ENCODE peak calls at places on chromosomes 12 and 14, in four cellular contexts. X, L, D and T are unnamed samples.

GRCh38 chr14:30874999-30875787 is 834 bp downstream of the COCH start:
- DNase-seq in X (peak), L (no peak), D (no peak), T (no peak)

GRCh38 chr14:34912182-34912581 is 37.0 kb upstream of the BAZ1A start:
- DNase-seq in X (no peak), L (no peak), D (peak), T (no peak)

GRCh38 chr12:20366776-20367409 is 1.4 kb upstream of the PDE3A start:
- DNase-seq in X (no peak), L (no peak), D (no peak), T (no peak)

GRCh38 chr12:19439059-19440018 is at the start of gene AEBP2:
- DNase-seq in X (peak), L (peak), D (peak), T (peak)

GRCh38 chr14:88993946-88994345 is 169.5 kb downstream of the TTC8 start:
- DNase-seq in X (no peak), L (no peak), D (no peak), T (no peak)

GRCh38 chr14:91153360-91153759 is 39.5 kb downstream of the DGLUCY start:
- DNase-seq in X (no peak), L (no peak), D (no peak), T (no peak)

GRCh38 chr12:80216890-80217559 is 117.7 kb downstream of the OTOGL start:
- DNase-seq in X (no peak), L (no peak), D (no peak), T (no peak)

GRCh38 chr12:31820832-31821231 is 92.0 kb upstream of the AMN1 start:
- DNase-seq in X (no peak), L (no peak), D (no peak), T (no peak)

GRCh38 chr12:65430571-65431306 is 152.3 kb downstream of the MSRB3 start:
- DNase-seq in X (no peak), L (no peak), D (peak), T (peak)
- TF ChIP-seq FOSL1 in X (no peak), L (no peak), D (no peak), T (peak)

DNA sequence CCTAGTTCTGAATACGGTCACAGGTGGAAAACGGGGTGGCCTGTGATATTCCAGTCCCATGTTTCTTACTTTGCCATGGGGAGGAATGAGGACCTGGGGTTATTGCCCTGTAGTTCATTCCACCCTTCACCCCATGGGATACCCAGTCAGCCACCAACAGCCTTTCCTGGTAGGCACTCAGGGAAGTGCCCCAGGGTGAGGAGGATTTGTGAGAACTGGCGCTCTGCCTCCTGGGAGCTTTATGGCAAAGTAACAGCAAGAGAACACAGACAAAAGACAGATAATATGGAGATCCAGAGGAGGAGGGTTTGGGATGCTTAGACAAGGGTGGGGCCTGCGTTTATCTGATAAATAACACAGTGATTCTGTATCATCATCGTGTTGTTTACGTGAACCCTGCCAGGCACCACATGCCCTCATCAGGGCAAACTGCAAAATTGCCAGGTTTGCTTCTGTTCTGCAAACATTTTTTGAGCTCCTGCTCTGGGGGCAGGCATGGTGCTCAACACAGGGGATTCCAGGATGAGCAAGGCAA is 223.5 kb downstream of the SLC41A2 start:
- DNase-seq in X (no peak), L (no peak), D (no peak), T (no peak)
- TF ChIP-seq CTCF in X (no peak), L (no peak), D (no peak), T (no peak)

GRCh38 chr12:121697093-121697698 is 15.4 kb upstream of the TMEM120B start:
- DNase-seq in X (peak), L (no peak), D (peak), T (peak)
- TF ChIP-seq FOSL1 in X (no peak), L (no peak), D (no peak), T (no peak)

GRCh38 chr14:32073537-32074189 is 3.4 kb upstream of the ARHGAP5 start:
- DNase-seq in X (peak), L (no peak), D (peak), T (peak)

GRCh38 chr14:32074887-32075572 is 2.1 kb upstream of the ARHGAP5 start:
- DNase-seq in X (no peak), L (no peak), D (peak), T (no peak)

GRCh38 chr14:32072701-32073100 is 4.4 kb upstream of the ARHGAP5 start:
- DNase-seq in X (no peak), L (no peak), D (no peak), T (no peak)

GRCh38 chr14:32068708-32069107 is 8.4 kb upstream of the ARHGAP5 start:
- DNase-seq in X (no peak), L (no peak), D (no peak), T (no peak)

GRCh38 chr14:32070282-32070681 is 6.8 kb upstream of the ARHGAP5 start:
- DNase-seq in X (no peak), L (no peak), D (no peak), T (no peak)
- TF ChIP-seq CTCF in X (no peak), L (no peak), D (no peak), T (no peak)

GRCh38 chr14:67513631-67514108 is 19.4 kb upstream of the PLEKHH1 start:
- DNase-seq in X (no peak), L (no peak), D (no peak), T (no peak)

GRCh38 chr14:67514203-67514607 is 18.9 kb upstream of the PLEKHH1 start:
- DNase-seq in X (no peak), L (no peak), D (no peak), T (no peak)

GRCh38 chr14:67516679-67517078 is 16.4 kb upstream of the PLEKHH1 start:
- DNase-seq in X (no peak), L (no peak), D (no peak), T (no peak)

GRCh38 chr14:67515386-67516079 is 17.6 kb upstream of the PLEKHH1 start:
- DNase-seq in X (no peak), L (no peak), D (no peak), T (no peak)

GRCh38 chr14:67514650-67515385 is 18.3 kb upstream of the PLEKHH1 start:
- DNase-seq in X (peak), L (no peak), D (no peak), T (no peak)
- TF ChIP-seq FOSL1 in X (no peak), L (no peak), D (no peak), T (no peak)

DNA sequence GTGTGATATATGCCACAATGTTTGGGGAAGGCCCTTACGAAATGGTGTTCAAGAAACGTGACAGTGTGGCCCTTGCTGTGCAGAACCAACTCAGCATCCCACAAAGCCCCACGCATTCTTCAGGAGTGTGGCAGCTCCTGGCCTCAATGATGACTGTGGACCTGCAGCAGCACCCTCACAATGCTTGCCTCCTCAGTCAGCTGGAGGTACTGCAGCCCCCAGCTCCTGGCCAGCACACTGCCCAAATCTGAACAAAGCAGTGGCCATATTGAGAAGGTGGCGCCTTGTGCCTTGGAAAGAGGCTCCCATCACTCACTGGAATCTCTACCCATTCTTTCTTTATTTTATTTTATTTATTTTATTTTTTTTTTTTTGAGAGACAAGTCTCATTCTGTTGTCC is 10.4 kb downstream of the POLE2 start:
- DNase-seq in X (no peak), L (no peak), D (no peak), T (no peak)
- TF ChIP-seq CTCF in X (no peak), L (no peak), D (no peak), T (peak)

GRCh38 chr14:23528555-23528954 is 23.0 kb downstream of the ZFHX2 start:
- DNase-seq in X (no peak), L (no peak), D (no peak), T (no peak)
- TF ChIP-seq FOSL1 in X (no peak), L (no peak), D (no peak), T (no peak)

GRCh38 chr14:80577599-80577998 is 363.9 kb downstream of the CEP128 start:
- DNase-seq in X (no peak), L (no peak), D (peak), T (no peak)
- TF ChIP-seq CTCF in X (no peak), L (no peak), D (no peak), T (no peak)